ENCODE peak calls at places on chromosomes 7 and 10, in ten cellular contexts. M, I, C, Y, H, G, K, V, B and U are unnamed samples.

GRCh38 chr7:83882551-83882950 is 233.6 kb upstream of the SEMA3E start:
- DNase-seq in H (no peak), C (no peak), Y (no peak), I (no peak), M (no peak), K (no peak), B (no peak), V (no peak), G (no peak), U (no peak)

GRCh38 chr7:37942934-37943610 is 22.6 kb downstream of the EPDR1 start:
- DNase-seq in C (no peak), K (no peak), Y (no peak), H (peak), B (no peak), V (no peak), I (peak), M (peak), G (peak), U (no peak)

GRCh38 chr7:90708841-90709317 is 112.8 kb downstream of the CDK14 start:
- DNase-seq in I (no peak), V (no peak), Y (peak), M (no peak), G (no peak), H (peak), K (no peak), B (no peak), C (no peak), U (no peak)

GRCh38 chr10:52653510-52653909 is 119.1 kb downstream of the MBL2 start:
- DNase-seq in C (no peak), V (no peak), Y (no peak), K (no peak), B (no peak), H (no peak), I (no peak), G (peak), M (no peak), U (no peak)

GRCh38 chr10:117609095-117609821 is 66.7 kb downstream of the EMX2 start:
- DNase-seq in G (no peak), M (peak), V (no peak), H (peak), K (no peak), Y (no peak), I (no peak), C (peak), B (no peak), U (peak)

GRCh38 chr10:30775779-30776591 is 146.4 kb upstream of the LYZL2 start:
- DNase-seq in B (no peak), K (peak), I (no peak), V (peak), C (peak), Y (no peak), G (no peak), M (peak), H (no peak), U (no peak)

GRCh38 chr10:114095676-114096331 is 52.1 kb downstream of the ADRB1 start:
- DNase-seq in I (no peak), K (no peak), G (no peak), C (no peak), M (no peak), B (no peak), Y (no peak), H (no peak), V (no peak), U (no peak)

GRCh38 chr10:69839696-69840345 is 38.1 kb downstream of the COL13A1 start:
- DNase-seq in C (peak), V (no peak), G (no peak), Y (no peak), I (no peak), H (no peak), K (no peak), M (no peak), B (no peak), U (no peak)

GRCh38 chr7:44881610-44882009 is 3.7 kb downstream of the PURB start:
- DNase-seq in K (peak), C (peak), Y (no peak), M (no peak), V (peak), I (no peak), G (no peak), B (peak), H (no peak), U (no peak)

GRCh38 chr7:140342732-140343514 is 55.4 kb downstream of the SLC37A3 start:
- DNase-seq in V (no peak), B (no peak), C (peak), H (peak), I (no peak), M (peak), K (no peak), G (peak), Y (peak), U (no peak)

GRCh38 chr10:4028027-4028471 is 243.0 kb upstream of the KLF6 start:
- DNase-seq in C (peak), M (no peak), B (no peak), G (no peak), V (no peak), Y (no peak), K (peak), I (no peak), H (no peak), U (no peak)

GRCh38 chr7:28964056-28964455 is 5.9 kb upstream of the TRIL start:
- DNase-seq in G (no peak), H (no peak), V (no peak), C (no peak), Y (no peak), B (no peak), K (no peak), M (no peak), I (no peak), U (no peak)